ENCODE peak calls at places on chromosomes 6 and 20, in four cellular contexts. One of them, this sample, is unnamed. For H3K9me1, the result is how much of the 10 kb centered on the place peaks cover.

GRCh38 chr6:3749991-3750323 is 1.6 kb downstream of the PXDC1 start:
- DNase-seq in K562: peak
- DNase-seq in keratinocyte: no peak
- DNase-seq in endothelial cell of umbilical vein: peak
- DNase-seq in this sample: peak

GRCh38 chr20:49768204-49769124 is 44.2 kb upstream of the SLC9A8 start:
- DNase-seq in K562: no peak
- DNase-seq in keratinocyte: no peak
- DNase-seq in endothelial cell of umbilical vein: peak
- DNase-seq in this sample: peak

GRCh38 chr6:128208078-128208477 is 307.2 kb upstream of the THEMIS start:
- DNase-seq in K562: no peak
- DNase-seq in keratinocyte: no peak
- DNase-seq in endothelial cell of umbilical vein: peak
- DNase-seq in this sample: peak

GRCh38 chr6:132726608-132726975 is 12.7 kb upstream of the VNN1 start:
- DNase-seq in K562: no peak
- DNase-seq in keratinocyte: no peak
- DNase-seq in endothelial cell of umbilical vein: no peak
- DNase-seq in this sample: no peak

GRCh38 chr6:27096834-27097511 is 150.5 kb upstream of the PRSS16 start:
- DNase-seq in K562: peak
- DNase-seq in keratinocyte: peak
- DNase-seq in endothelial cell of umbilical vein: peak
- DNase-seq in this sample: peak

GRCh38 chr6:68139130-68139529 is 496.0 kb upstream of the ADGRB3 start:
- DNase-seq in K562: no peak
- DNase-seq in keratinocyte: no peak
- DNase-seq in endothelial cell of umbilical vein: no peak
- DNase-seq in this sample: no peak

GRCh38 chr6:40326689-40327404 is 260.3 kb downstream of the LRFN2 start:
- DNase-seq in K562: no peak
- DNase-seq in keratinocyte: no peak
- DNase-seq in endothelial cell of umbilical vein: no peak
- DNase-seq in this sample: no peak

GRCh38 chr6:148771896-148772554 is 25.2 kb downstream of the UST start:
- DNase-seq in K562: no peak
- DNase-seq in keratinocyte: no peak
- DNase-seq in endothelial cell of umbilical vein: no peak
- DNase-seq in this sample: no peak

GRCh38 chr20:33677991-33678431 is 3.8 kb upstream of the NECAB3 start:
- DNase-seq in K562: no peak
- DNase-seq in keratinocyte: no peak
- DNase-seq in endothelial cell of umbilical vein: no peak
- DNase-seq in this sample: no peak

GRCh38 chr6:129251669-129252376 is 368.9 kb downstream of the LAMA2 start:
- DNase-seq in K562: peak
- DNase-seq in keratinocyte: peak
- DNase-seq in endothelial cell of umbilical vein: peak
- DNase-seq in this sample: peak

GRCh38 chr6:10587694-10588392 is 66.7 kb downstream of the GCNT2 start:
- DNase-seq in K562: peak
- DNase-seq in keratinocyte: no peak
- DNase-seq in endothelial cell of umbilical vein: no peak
- DNase-seq in this sample: no peak

GRCh38 chr20:62800314-62801259 is 4.0 kb upstream of the OGFR start:
- DNase-seq in K562: no peak
- DNase-seq in keratinocyte: no peak
- DNase-seq in endothelial cell of umbilical vein: no peak
- DNase-seq in this sample: no peak

GRCh38 chr20:62797671-62798532 is 1.6 kb downstream of the MRGBP start:
- DNase-seq in K562: no peak
- DNase-seq in keratinocyte: no peak
- DNase-seq in endothelial cell of umbilical vein: no peak
- DNase-seq in this sample: no peak

GRCh38 chr20:62799873-62800272 is 3.6 kb downstream of the MRGBP start:
- DNase-seq in K562: no peak
- DNase-seq in keratinocyte: no peak
- DNase-seq in endothelial cell of umbilical vein: no peak
- DNase-seq in this sample: no peak

GRCh38 chr20:62799459-62799858 is 3.2 kb downstream of the MRGBP start:
- DNase-seq in K562: no peak
- DNase-seq in keratinocyte: no peak
- DNase-seq in endothelial cell of umbilical vein: no peak
- DNase-seq in this sample: no peak

DNA sequence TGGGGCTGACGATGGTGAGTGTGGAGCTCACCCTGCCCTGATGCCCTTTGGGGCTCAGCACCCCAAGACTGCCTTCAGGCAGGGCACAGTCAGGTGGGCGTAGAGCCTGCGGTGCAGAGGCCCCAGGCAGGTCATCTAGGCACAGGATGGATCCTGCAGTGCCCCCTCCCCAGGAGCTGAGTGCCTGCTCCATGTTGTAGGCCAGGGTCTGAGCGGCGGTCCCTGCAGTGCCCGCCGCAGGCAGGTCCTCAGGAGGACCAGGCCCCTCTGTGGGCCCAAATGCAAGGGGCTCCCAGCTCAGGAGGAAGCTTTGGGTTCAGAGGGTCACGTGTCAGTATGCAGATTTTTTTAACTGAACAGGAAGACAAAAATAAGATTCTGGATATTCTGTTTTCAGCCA is 2.8 kb downstream of the MRGBP start:
- DNase-seq in K562: no peak
- DNase-seq in keratinocyte: no peak
- DNase-seq in endothelial cell of umbilical vein: no peak
- DNase-seq in this sample: no peak
- H3K9me1 ChIP-seq in K562: under half
- H3K9me1 ChIP-seq in keratinocyte: under half
- H3K9me1 ChIP-seq in endothelial cell of umbilical vein: under half
- H3K9me1 ChIP-seq in this sample: under half

DNA sequence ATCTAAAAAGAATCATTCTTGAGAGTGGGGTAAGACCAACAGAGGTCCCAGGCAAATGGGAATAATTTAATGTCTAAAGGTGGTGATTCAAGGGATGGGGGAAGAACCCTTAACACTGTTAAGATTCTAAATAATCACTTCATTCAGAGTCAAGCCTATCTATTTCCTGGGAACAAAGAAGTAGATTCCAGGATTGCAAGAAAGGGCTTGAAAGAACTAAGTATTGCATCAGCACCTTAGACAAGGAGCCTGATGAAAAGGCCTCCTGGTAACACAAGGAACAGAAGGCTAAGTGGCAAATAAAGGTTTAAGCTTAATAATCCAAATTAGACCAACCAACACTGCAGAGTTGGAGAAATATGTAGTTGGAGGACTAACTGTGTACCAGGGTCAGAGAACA is 620.7 kb upstream of the BTBD3 start:
- DNase-seq in K562: no peak
- DNase-seq in keratinocyte: no peak
- DNase-seq in endothelial cell of umbilical vein: no peak
- DNase-seq in this sample: peak
- H2AFZ ChIP-seq in K562: no peak
- H2AFZ ChIP-seq in keratinocyte: peak
- H2AFZ ChIP-seq in endothelial cell of umbilical vein: no peak
- H2AFZ ChIP-seq in this sample: no peak

DNA sequence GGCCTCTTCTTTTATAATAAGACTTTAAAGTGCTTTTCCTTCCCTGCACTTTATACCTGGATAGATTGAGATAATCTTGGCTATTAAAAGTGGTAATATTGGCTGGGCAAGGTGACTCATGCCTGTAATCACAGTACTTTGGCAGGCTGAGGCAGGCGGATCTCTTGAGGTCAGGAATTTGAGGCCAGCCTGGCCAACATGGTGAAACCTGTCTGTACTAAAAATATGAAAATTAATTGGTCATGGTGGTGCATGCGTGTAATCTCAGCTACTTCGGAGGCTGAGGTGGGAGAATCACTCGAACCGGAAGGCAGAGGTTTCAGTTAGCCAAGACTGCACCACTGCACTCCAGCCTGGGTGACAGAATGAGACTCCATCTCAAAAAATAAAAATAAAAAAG is 197.1 kb upstream of the RGS17 start:
- DNase-seq in K562: no peak
- DNase-seq in keratinocyte: no peak
- DNase-seq in endothelial cell of umbilical vein: no peak
- DNase-seq in this sample: no peak
- H3K9me1 ChIP-seq in K562: under half
- H3K9me1 ChIP-seq in keratinocyte: under half
- H3K9me1 ChIP-seq in endothelial cell of umbilical vein: under half
- H3K9me1 ChIP-seq in this sample: under half

GRCh38 chr20:51545515-51545914 is 3.0 kb upstream of the NFATC2 start:
- DNase-seq in K562: no peak
- DNase-seq in keratinocyte: no peak
- DNase-seq in endothelial cell of umbilical vein: no peak
- DNase-seq in this sample: no peak

GRCh38 chr20:51541189-51542032 is 1.1 kb downstream of the NFATC2 start:
- DNase-seq in K562: peak
- DNase-seq in keratinocyte: no peak
- DNase-seq in endothelial cell of umbilical vein: peak
- DNase-seq in this sample: peak

GRCh38 chr20:51542894-51543788 is 622 bp upstream of the NFATC2 start:
- DNase-seq in K562: no peak
- DNase-seq in keratinocyte: no peak
- DNase-seq in endothelial cell of umbilical vein: no peak
- DNase-seq in this sample: no peak

GRCh38 chr20:51540585-51540984 is 1.9 kb downstream of the NFATC2 start:
- DNase-seq in K562: no peak
- DNase-seq in keratinocyte: no peak
- DNase-seq in endothelial cell of umbilical vein: no peak
- DNase-seq in this sample: no peak

DNA sequence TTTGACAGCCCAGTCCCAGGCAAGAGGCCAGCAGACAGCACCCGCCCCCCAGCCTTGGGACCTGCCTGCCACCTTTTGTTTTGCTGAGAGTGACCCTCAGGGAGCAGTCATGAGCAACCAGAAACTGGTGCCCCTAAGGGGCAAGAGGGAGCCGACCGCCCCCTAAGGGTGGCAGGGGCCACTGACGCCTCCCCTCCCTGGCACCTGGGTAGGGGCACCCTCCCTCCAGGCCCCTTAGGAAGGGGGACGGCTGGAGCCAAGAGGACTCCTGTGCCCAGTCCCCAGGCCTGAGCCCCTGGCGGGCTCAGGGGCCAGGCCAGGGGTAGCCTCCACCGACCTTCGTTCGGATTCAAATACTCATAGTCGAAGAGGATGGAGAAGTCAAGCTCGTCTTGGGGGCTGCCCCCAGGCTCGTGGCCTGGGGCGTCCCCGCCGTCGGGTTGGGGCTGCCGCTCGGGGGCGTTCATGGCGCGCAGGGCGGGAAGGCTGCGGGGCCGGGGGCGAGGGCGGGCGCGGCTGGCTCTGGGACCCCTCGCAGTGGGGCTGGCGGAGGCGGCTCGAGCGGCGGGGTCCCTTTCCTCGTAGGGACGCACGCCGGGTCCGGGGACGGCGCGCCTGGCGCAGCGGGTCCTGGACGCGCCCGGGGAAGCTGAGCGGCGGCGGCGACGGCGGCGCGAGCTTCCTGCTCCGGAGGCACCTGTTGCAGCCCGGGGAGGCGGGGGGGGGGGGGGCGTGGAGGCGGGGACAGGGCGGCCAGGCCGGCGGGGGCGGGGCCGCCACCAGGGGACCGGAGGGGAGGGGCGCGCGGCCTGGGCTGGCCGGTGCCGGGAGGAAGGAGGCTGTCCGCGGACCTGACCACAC is at the start of gene NFATC2:
- DNase-seq in K562: peak
- DNase-seq in keratinocyte: no peak
- DNase-seq in endothelial cell of umbilical vein: peak
- DNase-seq in this sample: no peak
- H2AFZ ChIP-seq in K562: peak
- H2AFZ ChIP-seq in keratinocyte: no peak
- H2AFZ ChIP-seq in endothelial cell of umbilical vein: peak
- H2AFZ ChIP-seq in this sample: peak

GRCh38 chr6:123309130-123309529 is 313.1 kb downstream of the CLVS2 start:
- DNase-seq in K562: no peak
- DNase-seq in keratinocyte: no peak
- DNase-seq in endothelial cell of umbilical vein: no peak
- DNase-seq in this sample: no peak
- H3K9me1 ChIP-seq in K562: under half
- H3K9me1 ChIP-seq in keratinocyte: under half
- H3K9me1 ChIP-seq in endothelial cell of umbilical vein: under half
- H3K9me1 ChIP-seq in this sample: under half

GRCh38 chr6:74967821-74968220 is 238.0 kb downstream of the COL12A1 start:
- DNase-seq in K562: no peak
- DNase-seq in keratinocyte: no peak
- DNase-seq in endothelial cell of umbilical vein: no peak
- DNase-seq in this sample: no peak
- H2AFZ ChIP-seq in K562: no peak
- H2AFZ ChIP-seq in keratinocyte: no peak
- H2AFZ ChIP-seq in endothelial cell of umbilical vein: no peak
- H2AFZ ChIP-seq in this sample: no peak